ENCODE peak calls at places on chromosomes 2 and 18, in four cellular contexts. E, F, O and A are unnamed samples. For H3K4me1, the result is how much of the 10 kb centered on the place peaks cover.

GRCh38 chr2:184004289-184004944 is 593.9 kb upstream of the ZNF804A start:
- DNase-seq in E (no peak), F (no peak), O (no peak), A (no peak)

GRCh38 chr2:196066794-196067382 is 1.7 kb downstream of the DNAH7 start:
- DNase-seq in F (no peak), O (peak), E (no peak), A (no peak)

GRCh38 chr2:59277656-59278055 is 1036.5 kb upstream of the FANCL start:
- DNase-seq in E (no peak), F (no peak), O (no peak), A (no peak)

GRCh38 chr2:109238580-109238979 is 109.6 kb downstream of the SH3RF3 start:
- DNase-seq in F (peak), O (peak), E (peak), A (no peak)

GRCh38 chr18:32380559-32380958 is 90.1 kb downstream of the GAREM1 start:
- DNase-seq in O (no peak), E (no peak), F (no peak), A (no peak)

GRCh38 chr18:8705280-8705940 is at the start of gene MTCL1:
- DNase-seq in F (peak), O (no peak), E (no peak), A (no peak)

GRCh38 chr2:11640132-11640531 is 29.9 kb downstream of the NTSR2 start:
- DNase-seq in F (no peak), E (no peak), O (no peak), A (no peak)

GRCh38 chr2:18369750-18370149 is 190.7 kb downstream of the RDH14 start:
- DNase-seq in F (no peak), E (no peak), O (peak), A (no peak)

GRCh38 chr18:41761329-41762028 is 193.6 kb upstream of the PIK3C3 start:
- DNase-seq in O (peak), F (no peak), E (no peak), A (no peak)

GRCh38 chr2:144514731-144515424 is 5.0 kb downstream of the ZEB2 start:
- DNase-seq in F (no peak), O (no peak), E (no peak), A (no peak)
- H3K4me1 ChIP-seq in F (under half), O (under half), E (under half), A (under half)

GRCh38 chr2:213152065-213152794 is 818 bp upstream of the IKZF2 start:
- DNase-seq in O (peak), E (peak), F (no peak), A (no peak)
- H3K27ac ChIP-seq in O (peak), E (peak), F (peak), A (peak)

DNA sequence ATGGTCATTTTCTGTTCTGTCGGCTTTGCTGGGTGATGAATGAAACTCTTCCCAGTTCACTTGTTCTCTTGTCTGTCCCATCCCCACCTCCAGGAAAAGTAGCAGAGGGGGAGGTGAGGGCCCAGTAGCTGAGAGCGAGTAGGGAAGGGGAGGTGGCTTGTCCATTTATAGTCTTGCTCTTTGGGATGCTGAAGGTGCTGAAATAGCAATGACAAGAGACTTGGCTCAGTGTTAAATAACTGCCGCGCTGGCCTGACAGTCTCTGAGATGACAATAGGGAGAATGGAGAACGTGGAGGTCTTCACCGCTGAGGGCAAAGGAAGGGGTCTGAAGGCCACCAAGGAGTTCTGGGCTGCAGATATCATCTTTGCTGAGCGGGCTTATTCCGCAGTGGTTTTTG is at the start of gene SMYD1:
- DNase-seq in O (no peak), F (no peak), E (no peak), A (no peak)
- H3K4me3 ChIP-seq in O (no peak), F (no peak), E (no peak), A (no peak)

GRCh38 chr2:134277223-134277622 is 23.4 kb downstream of the MGAT5 start:
- DNase-seq in O (no peak), F (no peak), E (no peak), A (no peak)
- H3K4me1 ChIP-seq in O (under half), F (under half), E (under half), A (under half)

DNA sequence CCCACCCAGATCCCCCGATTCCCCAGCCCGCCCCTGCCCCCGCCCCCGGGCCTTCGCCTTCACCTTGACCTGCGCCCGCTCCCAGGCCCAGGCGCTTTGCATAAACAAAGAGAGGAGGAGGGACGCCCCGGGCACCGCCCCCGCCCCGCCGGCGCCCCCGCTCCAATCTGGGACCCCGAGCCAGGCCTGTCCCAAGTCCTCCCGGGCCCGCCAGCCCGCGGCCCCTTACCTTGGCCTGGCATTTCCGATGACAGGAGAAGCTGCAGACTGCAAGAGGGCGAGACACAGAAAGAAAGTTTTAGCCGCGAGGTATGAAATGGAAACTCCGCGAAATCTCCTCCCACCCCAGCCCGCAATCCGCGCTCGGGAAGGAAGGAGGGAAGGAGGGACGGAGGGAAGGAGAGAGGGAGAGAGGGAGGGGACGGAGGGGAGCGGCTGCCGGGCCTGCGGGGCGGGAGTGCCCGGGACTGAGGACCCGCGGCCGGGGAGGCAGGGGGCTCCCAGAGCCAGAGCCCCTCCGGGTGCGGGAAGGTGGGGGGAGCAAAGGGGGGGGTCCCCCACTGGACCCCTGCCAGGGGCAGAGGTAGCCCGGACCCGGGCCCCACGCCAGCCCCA is 24.2 kb downstream of the TNS1 start:
- DNase-seq in E (no peak), F (no peak), O (no peak), A (no peak)
- H3K27ac ChIP-seq in E (peak), F (no peak), O (peak), A (no peak)

GRCh38 chr2:118856330-118856977 is 9.0 kb upstream of the EN1 start:
- DNase-seq in E (no peak), F (no peak), O (no peak), A (no peak)
- H3K4me3 ChIP-seq in E (no peak), F (peak), O (no peak), A (peak)